ENCODE peak calls at places on chromosomes 4 and X, in eight cellular contexts. M is hepatocyte, I is NCI-H1105, O is MV-4-11, N is NCI-H748 treated with DMSO at 0.1 percent for 48 hours, W is left cardiac atrium, F is endodermal cell, L is fibroblast of lung. X is an unnamed sample.

GRCh38 chr4:138390286-138390685 is 148.1 kb upstream of the SLC7A11 start:
- DNase-seq in M (no peak), F (no peak), I (no peak), L (peak; percentile 41), O (peak; percentile 37), N (no peak), W (no peak), X (no peak)

GRCh38 chr4:78439328-78439727 is 112.2 kb upstream of the ANXA3 start:
- DNase-seq in I (no peak), O (no peak), W (no peak), N (no peak), L (peak; percentile 29), M (no peak), F (no peak), X (no peak)

GRCh38 chr4:8606966-8607365 is 14.4 kb downstream of the CPZ start:
- DNase-seq in M (no peak), N (no peak), W (no peak), L (no peak), I (no peak), F (no peak), O (no peak), X (no peak)

GRCh38 chr4:139279723-139280620 is at the start of gene MGARP:
- DNase-seq in O (no peak), N (peak; percentile 17), M (peak; percentile 28), L (peak; percentile 51), W (peak; percentile 45), I (peak; percentile 8), F (peak; percentile 91), X (no peak)

GRCh38 chrX:131704136-131704695 is 160.3 kb downstream of the OR13H1 start:
- DNase-seq in O (no peak), M (no peak), W (peak; percentile 89), I (no peak), N (peak; percentile 88), F (no peak), L (peak; percentile 63), X (no peak)

GRCh38 chr4:165464813-165465381 is 86.1 kb downstream of the CPE start:
- DNase-seq in I (peak; percentile 16), O (peak; percentile 30), F (no peak), N (peak; percentile 56), W (no peak), L (peak; percentile 36), M (peak; percentile 64), X (no peak)

GRCh38 chr4:5973486-5974220 is 44.6 kb downstream of the C4orf50 start:
- DNase-seq in M (no peak), L (no peak), I (no peak), N (no peak), W (no peak), O (no peak), F (peak; percentile 39), X (no peak)

GRCh38 chrX:112874140-112874539 is 33.5 kb upstream of the AMOT start:
- DNase-seq in W (no peak), I (no peak), O (no peak), F (no peak), M (no peak), L (peak; percentile 4), N (no peak), X (no peak)

GRCh38 chr4:144646523-144647094 is 653 bp downstream of the HHIP start:
- DNase-seq in F (peak; percentile 68), W (no peak), I (no peak), N (no peak), O (no peak), L (peak; percentile 35), M (peak; percentile 47), X (no peak)

GRCh38 chr4:64158648-64159326 is 250.5 kb downstream of the TECRL start:
- DNase-seq in F (peak; percentile 83), W (peak; percentile 60), N (peak; percentile 0), O (peak; percentile 78), L (peak; percentile 36), M (peak; percentile 81), I (peak; percentile 23), X (peak; percentile 35)